ENCODE peak calls at places on chromosomes 5 and 9, in eight cellular contexts. H is uterus; D is IMR-90; I is body of pancreas; A is effector memory CD4-positive, alpha-beta T cell; K is heart left ventricle; X is left ventricle myocardium inferior; B is transverse colon. O is an unnamed sample.

GRCh38 chr5:147223951-147224791 is 10.7 kb upstream of the STK32A start:
- DNase-seq in K (no peak), B (peak), D (peak), A (no peak), H (no peak), X (no peak), I (peak), O (no peak)

GRCh38 chr9:116162241-116162781 is 8.7 kb downstream of the PAPPA start:
- DNase-seq in X (no peak), I (peak), D (no peak), K (no peak), A (no peak), H (no peak), B (no peak), O (no peak)

GRCh38 chr5:150082889-150083288 is 3.5 kb downstream of the CSF1R start:
- DNase-seq in B (no peak), D (no peak), A (no peak), X (no peak), I (no peak), K (peak), H (no peak), O (no peak)

GRCh38 chr5:142012186-142012785 is 541 bp downstream of the GNPDA1 start:
- DNase-seq in I (peak), D (no peak), A (no peak), H (peak), B (peak), K (peak), X (peak), O (peak)

GRCh38 chr9:114867327-114867726 is 61.5 kb upstream of the TNFSF15 start:
- DNase-seq in B (no peak), I (no peak), A (no peak), X (no peak), D (no peak), K (no peak), H (no peak), O (no peak)

GRCh38 chr5:96121362-96121761 is 159.7 kb upstream of the ELL2 start:
- DNase-seq in B (no peak), A (no peak), I (no peak), D (no peak), K (no peak), H (no peak), X (no peak), O (no peak)

GRCh38 chr9:9998491-9999287 is 614.1 kb downstream of the PTPRD start:
- DNase-seq in B (no peak), A (no peak), I (no peak), H (no peak), X (no peak), K (no peak), D (no peak), O (no peak)

GRCh38 chr5:132410451-132411381 is 41.2 kb downstream of the SLC22A5 start:
- DNase-seq in I (peak), B (peak), X (peak), A (peak), K (peak), H (peak), D (peak), O (peak)

GRCh38 chr5:9344751-9345240 is 201.1 kb downstream of the SEMA5A start:
- DNase-seq in B (no peak), D (no peak), X (no peak), K (no peak), A (no peak), I (no peak), H (no peak), O (no peak)

GRCh38 chr9:86978986-86979385 is 31.7 kb upstream of the GAS1 start:
- DNase-seq in K (no peak), A (no peak), B (no peak), I (no peak), H (no peak), X (no peak), D (peak), O (no peak)
- H3K27ac ChIP-seq in K (peak), A (no peak), B (no peak), I (no peak), H (no peak), X (peak), D (peak), O (no peak)

GRCh38 chr5:55638455-55638854 is 73.7 kb downstream of the SLC38A9 start:
- DNase-seq in H (no peak), X (no peak), B (no peak), D (peak), K (no peak), I (no peak), A (no peak), O (no peak)
- H3K27ac ChIP-seq in H (peak), X (no peak), B (peak), D (no peak), K (no peak), I (peak), A (no peak), O (no peak)

DNA sequence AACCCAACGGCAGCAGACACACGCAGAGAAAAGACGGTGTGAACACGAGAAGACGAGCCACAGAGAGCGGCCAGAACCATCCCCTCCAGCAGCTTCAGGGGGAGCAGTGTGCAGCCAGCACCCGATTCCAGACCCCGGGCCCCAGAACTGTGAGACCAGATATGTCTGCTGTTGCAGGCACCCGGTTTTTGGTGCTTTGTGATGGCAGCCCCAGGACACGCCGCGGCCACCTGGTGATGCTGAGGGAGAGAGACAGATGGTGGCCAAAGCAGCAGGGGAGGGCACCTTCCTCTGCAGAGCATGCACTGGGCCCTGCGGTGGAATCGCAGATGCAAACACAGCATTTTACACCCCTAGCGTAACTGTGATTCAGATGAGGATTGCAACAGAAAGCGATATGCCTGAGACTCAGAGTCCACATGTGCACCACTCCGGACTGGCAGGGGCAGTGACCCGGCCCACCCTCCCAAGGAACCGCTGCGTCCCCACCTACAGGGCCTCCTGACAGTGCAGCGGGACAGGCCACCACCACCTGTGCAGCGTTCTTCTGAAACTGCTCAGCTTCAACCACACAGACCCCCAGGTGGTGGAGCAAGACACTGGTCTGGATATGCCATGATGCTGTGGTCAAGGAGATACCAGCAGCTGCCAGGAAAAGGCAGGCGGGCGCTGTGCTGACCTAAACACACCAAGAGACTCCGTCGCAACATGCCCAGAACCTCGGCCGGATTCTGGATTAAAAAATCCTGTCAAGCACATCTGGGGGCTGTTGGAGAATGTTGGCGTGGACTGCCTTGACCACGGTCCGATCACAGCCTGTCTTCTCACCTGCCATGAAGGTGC is 23.9 kb downstream of the ZDHHC11B start:
- DNase-seq in K (peak), X (no peak), A (no peak), D (no peak), I (peak), H (no peak), B (no peak), O (no peak)
- H3K27ac ChIP-seq in K (no peak), X (peak), A (no peak), D (no peak), I (no peak), H (no peak), B (no peak), O (no peak)

GRCh38 chr5:93603191-93603590 is 20.2 kb downstream of the NR2F1 start:
- DNase-seq in A (no peak), D (no peak), X (no peak), B (no peak), K (no peak), H (no peak), I (no peak), O (no peak)
- H3K27ac ChIP-seq in A (no peak), D (peak), X (no peak), B (no peak), K (no peak), H (no peak), I (no peak), O (no peak)

GRCh38 chr9:109241207-109241606 is 74.2 kb upstream of the FRRS1L start:
- DNase-seq in K (no peak), A (no peak), D (no peak), H (no peak), I (no peak), X (no peak), B (no peak), O (no peak)
- H3K27ac ChIP-seq in K (no peak), A (no peak), D (no peak), H (no peak), I (no peak), X (no peak), B (no peak), O (no peak)

DNA sequence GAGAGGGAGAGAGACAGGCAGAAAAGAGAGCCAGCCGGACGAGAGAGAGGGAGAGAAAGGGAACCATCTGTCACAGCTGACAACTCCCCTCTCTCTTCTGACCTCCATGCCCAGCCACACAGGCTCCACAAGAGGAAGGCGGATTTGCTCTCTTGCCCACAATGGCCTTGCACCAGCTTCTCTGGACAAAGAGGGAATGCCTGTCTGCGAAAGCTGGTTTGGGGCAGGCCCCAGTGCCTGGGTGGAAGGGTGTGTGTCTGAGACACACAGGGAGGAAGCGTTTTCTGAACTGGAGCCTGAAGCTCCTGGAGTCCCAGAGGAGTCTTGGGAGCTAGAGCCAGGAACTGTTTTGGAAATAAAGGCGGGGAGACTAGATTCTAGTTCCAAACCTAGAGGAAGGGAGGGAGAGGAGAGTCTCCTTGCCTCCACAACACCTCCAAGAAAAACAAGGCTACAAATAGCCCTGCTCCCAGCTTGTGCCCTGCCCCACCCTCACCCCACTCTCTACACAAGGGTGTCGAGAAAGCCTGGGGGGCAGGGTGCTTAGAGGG is 12.5 kb downstream of the C1QTNF2 start:
- DNase-seq in A (no peak), B (no peak), I (no peak), H (peak), D (no peak), X (peak), K (peak), O (no peak)
- H3K27ac ChIP-seq in A (no peak), B (peak), I (no peak), H (peak), D (no peak), X (peak), K (peak), O (peak)

DNA sequence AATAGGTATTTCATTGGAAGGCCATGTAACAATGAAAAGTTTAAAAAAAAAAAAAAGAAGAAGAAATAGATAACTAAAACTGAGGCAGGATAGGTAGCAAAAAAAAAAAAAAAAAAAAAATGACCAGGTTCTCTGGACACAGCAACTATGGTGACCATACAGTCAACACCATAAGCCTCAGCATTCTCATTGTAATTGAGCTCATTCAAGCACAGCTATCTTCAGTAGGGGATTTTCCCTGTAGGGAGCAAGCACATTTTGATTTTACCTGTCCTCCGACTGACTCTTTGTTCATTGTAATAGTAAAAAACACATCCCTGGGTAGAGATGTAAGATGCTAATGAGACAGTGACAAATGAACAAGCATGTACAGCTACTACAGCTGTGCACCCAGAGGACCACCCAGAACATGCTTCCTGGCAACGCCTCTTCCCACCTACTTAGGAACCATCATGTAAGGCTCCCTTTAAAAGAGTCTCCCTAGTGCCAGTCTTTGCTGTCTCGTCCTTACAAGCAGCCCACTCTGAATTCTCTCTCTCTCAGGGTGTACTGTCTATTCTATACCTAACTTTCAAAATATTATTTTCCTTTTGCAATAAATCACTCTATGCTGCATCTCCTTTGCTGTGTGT is 64.9 kb upstream of the FBXW11 start:
- DNase-seq in D (no peak), K (no peak), H (no peak), B (no peak), A (no peak), I (no peak), X (no peak), O (no peak)
- H3K27ac ChIP-seq in D (no peak), K (no peak), H (no peak), B (no peak), A (peak), I (no peak), X (no peak), O (no peak)

GRCh38 chr9:130478731-130479575 is 34.2 kb downstream of the ASS1 start:
- DNase-seq in B (no peak), H (no peak), K (no peak), I (no peak), A (no peak), X (no peak), D (no peak), O (no peak)

GRCh38 chr9:130479587-130479986 is 34.8 kb downstream of the ASS1 start:
- DNase-seq in I (no peak), A (no peak), K (no peak), D (no peak), X (no peak), B (no peak), H (no peak), O (no peak)

GRCh38 chr9:130476151-130476730 is 31.5 kb downstream of the ASS1 start:
- DNase-seq in D (no peak), H (no peak), X (no peak), B (no peak), I (no peak), A (no peak), K (no peak), O (no peak)

GRCh38 chr9:130477564-130477963 is 32.8 kb downstream of the ASS1 start:
- DNase-seq in I (no peak), K (no peak), D (no peak), H (no peak), B (no peak), A (no peak), X (no peak), O (no peak)

DNA sequence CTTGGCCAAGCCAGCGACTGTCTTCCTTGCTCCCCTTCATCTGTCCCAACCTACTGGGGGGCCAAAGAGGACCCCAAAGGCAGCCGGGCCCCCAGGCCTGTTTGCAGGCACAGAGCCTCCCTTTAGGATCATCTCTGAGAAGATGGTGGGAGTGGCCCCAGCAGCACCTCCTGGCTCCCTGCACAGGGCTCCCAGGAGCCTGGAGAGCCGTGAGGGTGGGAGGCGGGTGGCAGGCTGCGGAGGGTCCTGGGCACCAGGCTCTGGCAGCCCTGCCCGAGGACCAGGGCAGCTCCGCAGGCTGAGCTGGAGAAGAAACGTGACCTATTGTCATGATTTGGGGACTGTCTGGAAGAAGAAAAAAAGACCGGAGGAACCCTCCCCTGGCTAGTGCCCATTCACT is 33.4 kb downstream of the ASS1 start:
- DNase-seq in H (no peak), D (no peak), A (no peak), X (no peak), B (no peak), K (no peak), I (no peak), O (no peak)
- H3K27ac ChIP-seq in H (no peak), D (no peak), A (no peak), X (no peak), B (no peak), K (no peak), I (no peak), O (no peak)

GRCh38 chr9:97753364-97753763 is 56.2 kb upstream of the XPA start:
- DNase-seq in H (no peak), A (no peak), B (no peak), D (no peak), X (no peak), K (no peak), I (no peak), O (no peak)

GRCh38 chr9:97752274-97752673 is 55.1 kb upstream of the XPA start:
- DNase-seq in H (no peak), A (no peak), K (no peak), X (no peak), I (no peak), D (no peak), B (no peak), O (no peak)

GRCh38 chr9:97749928-97750327 is 52.8 kb upstream of the XPA start:
- DNase-seq in I (no peak), X (no peak), B (no peak), D (no peak), A (no peak), H (no peak), K (no peak), O (no peak)

GRCh38 chr9:97753975-97754374 is 56.8 kb upstream of the XPA start:
- DNase-seq in D (no peak), I (no peak), H (no peak), K (no peak), A (no peak), X (no peak), B (no peak), O (no peak)

GRCh38 chr9:97751510-97751909 is 54.4 kb upstream of the XPA start:
- DNase-seq in A (no peak), B (no peak), K (no peak), I (no peak), H (no peak), X (no peak), D (no peak), O (no peak)
- H3K27ac ChIP-seq in A (no peak), B (no peak), K (no peak), I (no peak), H (no peak), X (no peak), D (no peak), O (no peak)